ENCODE peak calls at places on chromosomes 11 and 22, in seven cellular contexts. One of them, this sample, is unnamed.

GRCh38 chr11:18802381-18803257 is 11.0 kb upstream of the PTPN5 start:
- DNase-seq in AG09309: peak
- DNase-seq in AG09319: peak
- DNase-seq in coronary artery: no peak
- DNase-seq in AG10803: peak
- DNase-seq in endothelial cell: peak
- DNase-seq in HepG2: peak
- DNase-seq in this sample: peak

GRCh38 chr11:23797624-23798419 is 699.0 kb upstream of the LUZP2 start:
- DNase-seq in AG09309: no peak
- DNase-seq in AG09319: no peak
- DNase-seq in coronary artery: no peak
- DNase-seq in AG10803: no peak
- DNase-seq in endothelial cell: peak
- DNase-seq in HepG2: no peak
- DNase-seq in this sample: no peak

GRCh38 chr11:10459029-10459970 is 4.2 kb downstream of the AMPD3 start:
- DNase-seq in AG09309: no peak
- DNase-seq in AG09319: no peak
- DNase-seq in coronary artery: no peak
- DNase-seq in AG10803: no peak
- DNase-seq in endothelial cell: no peak
- DNase-seq in HepG2: no peak
- DNase-seq in this sample: no peak

GRCh38 chr11:94664336-94664735 is 97.2 kb downstream of the PIWIL4 start:
- DNase-seq in AG09309: no peak
- DNase-seq in AG09319: no peak
- DNase-seq in coronary artery: no peak
- DNase-seq in AG10803: no peak
- DNase-seq in endothelial cell: no peak
- DNase-seq in HepG2: no peak
- DNase-seq in this sample: peak

GRCh38 chr11:100827934-100828661 is 141.0 kb downstream of the ARHGAP42 start:
- DNase-seq in AG09309: no peak
- DNase-seq in AG09319: no peak
- DNase-seq in coronary artery: no peak
- DNase-seq in AG10803: no peak
- DNase-seq in endothelial cell: peak
- DNase-seq in HepG2: peak
- DNase-seq in this sample: peak

GRCh38 chr11:47916361-47916841 is 64.0 kb upstream of the PTPRJ start:
- DNase-seq in AG09309: no peak
- DNase-seq in AG09319: no peak
- DNase-seq in coronary artery: no peak
- DNase-seq in AG10803: peak
- DNase-seq in endothelial cell: no peak
- DNase-seq in HepG2: no peak
- DNase-seq in this sample: peak

GRCh38 chr11:28542556-28542955 is 434.4 kb downstream of the METTL15 start:
- DNase-seq in AG09309: no peak
- DNase-seq in AG09319: no peak
- DNase-seq in coronary artery: no peak
- DNase-seq in AG10803: no peak
- DNase-seq in endothelial cell: no peak
- DNase-seq in HepG2: no peak
- DNase-seq in this sample: no peak

GRCh38 chr11:75292943-75293342 is 52.4 kb downstream of the TPBGL start:
- DNase-seq in AG09309: no peak
- DNase-seq in AG09319: no peak
- DNase-seq in coronary artery: no peak
- DNase-seq in AG10803: no peak
- DNase-seq in endothelial cell: no peak
- DNase-seq in HepG2: no peak
- DNase-seq in this sample: no peak

GRCh38 chr22:33969052-33969451 is 48.8 kb upstream of the LARGE1 start:
- DNase-seq in AG09309: no peak
- DNase-seq in AG09319: no peak
- DNase-seq in coronary artery: no peak
- DNase-seq in AG10803: no peak
- DNase-seq in endothelial cell: no peak
- DNase-seq in HepG2: no peak
- DNase-seq in this sample: peak

GRCh38 chr22:20424937-20425587 is 12.6 kb downstream of the SCARF2 start:
- DNase-seq in AG09309: no peak
- DNase-seq in AG09319: no peak
- DNase-seq in coronary artery: no peak
- DNase-seq in AG10803: no peak
- DNase-seq in endothelial cell: no peak
- DNase-seq in HepG2: no peak
- DNase-seq in this sample: peak

GRCh38 chr11:134391170-134391569 is 20.9 kb downstream of the B3GAT1 start:
- DNase-seq in AG09309: no peak
- DNase-seq in AG09319: no peak
- DNase-seq in coronary artery: no peak
- DNase-seq in AG10803: no peak
- DNase-seq in endothelial cell: no peak
- DNase-seq in HepG2: no peak
- DNase-seq in this sample: no peak

GRCh38 chr22:29790061-29790460 is 22.9 kb downstream of the UQCR10 start:
- DNase-seq in AG09309: no peak
- DNase-seq in AG09319: no peak
- DNase-seq in coronary artery: no peak
- DNase-seq in AG10803: no peak
- DNase-seq in endothelial cell: no peak
- DNase-seq in HepG2: no peak
- DNase-seq in this sample: no peak

GRCh38 chr22:37912171-37912570 is 6.1 kb downstream of the MICALL1 start:
- DNase-seq in AG09309: no peak
- DNase-seq in AG09319: no peak
- DNase-seq in coronary artery: no peak
- DNase-seq in AG10803: no peak
- DNase-seq in endothelial cell: no peak
- DNase-seq in HepG2: no peak
- DNase-seq in this sample: no peak

GRCh38 chr11:3823303-3823702 is 14.9 kb downstream of the PGAP2 start:
- DNase-seq in AG09309: peak
- DNase-seq in AG09319: peak
- DNase-seq in coronary artery: no peak
- DNase-seq in AG10803: peak
- DNase-seq in endothelial cell: no peak
- DNase-seq in HepG2: no peak
- DNase-seq in this sample: peak

GRCh38 chr11:3826721-3827120 is 14.0 kb downstream of the RHOG start:
- DNase-seq in AG09309: no peak
- DNase-seq in AG09319: no peak
- DNase-seq in coronary artery: no peak
- DNase-seq in AG10803: no peak
- DNase-seq in endothelial cell: no peak
- DNase-seq in HepG2: no peak
- DNase-seq in this sample: no peak

GRCh38 chr11:3823762-3824506 is 15.6 kb downstream of the PGAP2 start:
- DNase-seq in AG09309: no peak
- DNase-seq in AG09319: no peak
- DNase-seq in coronary artery: no peak
- DNase-seq in AG10803: no peak
- DNase-seq in endothelial cell: no peak
- DNase-seq in HepG2: no peak
- DNase-seq in this sample: no peak

GRCh38 chr11:3825473-3826154 is 15.1 kb downstream of the RHOG start:
- DNase-seq in AG09309: no peak
- DNase-seq in AG09319: no peak
- DNase-seq in coronary artery: no peak
- DNase-seq in AG10803: no peak
- DNase-seq in endothelial cell: no peak
- DNase-seq in HepG2: no peak
- DNase-seq in this sample: no peak

DNA sequence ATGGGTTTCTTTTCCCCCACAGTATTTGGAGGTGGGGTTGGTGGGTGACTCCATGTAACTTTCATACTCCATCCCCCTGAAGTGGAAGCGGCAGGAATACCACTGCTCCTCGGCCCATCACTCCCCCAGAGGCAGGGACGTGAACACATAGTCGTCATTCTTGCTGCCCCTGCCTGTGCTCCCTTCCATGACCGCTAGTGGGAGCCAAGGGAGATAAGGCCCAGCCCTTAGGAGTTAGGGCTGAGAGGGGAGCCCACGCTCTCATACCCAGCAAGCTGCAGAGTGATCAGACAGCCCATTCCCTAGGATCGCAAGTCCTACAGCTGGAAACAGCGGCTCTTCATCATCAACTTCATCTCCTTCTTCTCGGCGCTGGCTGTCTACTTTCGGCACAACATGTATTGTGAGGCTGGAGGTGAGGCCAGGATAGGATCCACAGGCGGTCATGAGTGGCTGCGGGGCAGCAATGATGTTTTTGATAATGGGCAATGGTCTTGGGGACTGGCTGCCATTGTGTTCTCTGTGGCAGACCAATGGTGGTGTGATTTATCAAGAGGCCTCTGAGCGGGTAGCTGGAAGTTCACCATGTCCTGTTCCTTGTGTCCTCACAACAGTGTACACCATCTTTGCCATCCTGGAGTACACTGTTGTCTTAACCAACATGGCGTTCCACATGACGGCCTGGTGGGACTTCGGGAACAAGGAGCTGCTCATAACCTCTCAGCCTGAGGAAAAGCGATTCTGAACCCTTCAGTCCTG is 15.9 kb downstream of the RHOG start:
- DNase-seq in AG09309: no peak
- DNase-seq in AG09319: no peak
- DNase-seq in coronary artery: no peak
- DNase-seq in AG10803: no peak
- DNase-seq in endothelial cell: peak
- DNase-seq in HepG2: peak
- DNase-seq in this sample: peak
- TF ChIP-seq CTCF in AG09309: peak
- TF ChIP-seq CTCF in AG09319: peak
- TF ChIP-seq CTCF in coronary artery: no peak
- TF ChIP-seq CTCF in AG10803: peak
- TF ChIP-seq CTCF in endothelial cell: peak
- TF ChIP-seq CTCF in HepG2: peak
- TF ChIP-seq CTCF in this sample: peak

DNA sequence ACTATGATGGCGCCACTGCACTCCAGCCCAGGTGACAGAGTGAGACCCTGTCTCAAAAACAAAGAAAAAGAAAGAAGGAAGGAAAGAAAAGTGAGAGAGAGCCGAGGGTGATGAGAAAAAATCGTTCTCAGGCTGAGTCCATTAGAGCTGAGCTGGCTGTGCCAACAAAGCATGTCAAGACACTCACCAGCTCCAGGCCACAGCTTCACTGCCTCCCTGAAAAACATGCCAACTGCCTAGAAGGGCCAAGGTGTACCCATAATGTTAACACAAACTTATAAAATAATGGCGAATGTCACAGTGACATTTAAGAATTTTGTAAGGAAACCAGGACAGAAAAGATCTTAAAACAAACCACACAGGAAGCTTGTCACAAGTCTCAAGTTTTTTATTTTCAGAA is 5.2 kb downstream of the TMEM121B start:
- DNase-seq in AG09309: no peak
- DNase-seq in AG09319: no peak
- DNase-seq in coronary artery: no peak
- DNase-seq in AG10803: no peak
- DNase-seq in endothelial cell: no peak
- DNase-seq in HepG2: no peak
- DNase-seq in this sample: no peak
- TF ChIP-seq CTCF in AG09309: no peak
- TF ChIP-seq CTCF in AG09319: no peak
- TF ChIP-seq CTCF in coronary artery: no peak
- TF ChIP-seq CTCF in AG10803: no peak
- TF ChIP-seq CTCF in endothelial cell: no peak
- TF ChIP-seq CTCF in HepG2: no peak
- TF ChIP-seq CTCF in this sample: no peak

GRCh38 chr11:106369224-106369623 is 291.8 kb downstream of the AASDHPPT start:
- DNase-seq in AG09309: no peak
- DNase-seq in AG09319: no peak
- DNase-seq in coronary artery: no peak
- DNase-seq in AG10803: no peak
- DNase-seq in endothelial cell: no peak
- DNase-seq in HepG2: no peak
- DNase-seq in this sample: no peak
- TF ChIP-seq CTCF in AG09309: no peak
- TF ChIP-seq CTCF in AG09319: no peak
- TF ChIP-seq CTCF in coronary artery: no peak
- TF ChIP-seq CTCF in AG10803: peak
- TF ChIP-seq CTCF in endothelial cell: no peak
- TF ChIP-seq CTCF in HepG2: no peak
- TF ChIP-seq CTCF in this sample: no peak

GRCh38 chr11:120211522-120212258 is 858 bp downstream of the OAF start:
- DNase-seq in AG09309: no peak
- DNase-seq in AG09319: no peak
- DNase-seq in coronary artery: no peak
- DNase-seq in AG10803: no peak
- DNase-seq in endothelial cell: no peak
- DNase-seq in HepG2: no peak
- DNase-seq in this sample: no peak

GRCh38 chr11:120212259-120212888 is 1.5 kb downstream of the OAF start:
- DNase-seq in AG09309: no peak
- DNase-seq in AG09319: no peak
- DNase-seq in coronary artery: no peak
- DNase-seq in AG10803: no peak
- DNase-seq in endothelial cell: no peak
- DNase-seq in HepG2: no peak
- DNase-seq in this sample: no peak

GRCh38 chr11:120209750-120210650 is 832 bp upstream of the OAF start:
- DNase-seq in AG09309: no peak
- DNase-seq in AG09319: no peak
- DNase-seq in coronary artery: no peak
- DNase-seq in AG10803: no peak
- DNase-seq in endothelial cell: no peak
- DNase-seq in HepG2: no peak
- DNase-seq in this sample: no peak

GRCh38 chr11:120212926-120213325 is 2.1 kb downstream of the OAF start:
- DNase-seq in AG09309: no peak
- DNase-seq in AG09319: no peak
- DNase-seq in coronary artery: no peak
- DNase-seq in AG10803: no peak
- DNase-seq in endothelial cell: no peak
- DNase-seq in HepG2: no peak
- DNase-seq in this sample: no peak

DNA sequence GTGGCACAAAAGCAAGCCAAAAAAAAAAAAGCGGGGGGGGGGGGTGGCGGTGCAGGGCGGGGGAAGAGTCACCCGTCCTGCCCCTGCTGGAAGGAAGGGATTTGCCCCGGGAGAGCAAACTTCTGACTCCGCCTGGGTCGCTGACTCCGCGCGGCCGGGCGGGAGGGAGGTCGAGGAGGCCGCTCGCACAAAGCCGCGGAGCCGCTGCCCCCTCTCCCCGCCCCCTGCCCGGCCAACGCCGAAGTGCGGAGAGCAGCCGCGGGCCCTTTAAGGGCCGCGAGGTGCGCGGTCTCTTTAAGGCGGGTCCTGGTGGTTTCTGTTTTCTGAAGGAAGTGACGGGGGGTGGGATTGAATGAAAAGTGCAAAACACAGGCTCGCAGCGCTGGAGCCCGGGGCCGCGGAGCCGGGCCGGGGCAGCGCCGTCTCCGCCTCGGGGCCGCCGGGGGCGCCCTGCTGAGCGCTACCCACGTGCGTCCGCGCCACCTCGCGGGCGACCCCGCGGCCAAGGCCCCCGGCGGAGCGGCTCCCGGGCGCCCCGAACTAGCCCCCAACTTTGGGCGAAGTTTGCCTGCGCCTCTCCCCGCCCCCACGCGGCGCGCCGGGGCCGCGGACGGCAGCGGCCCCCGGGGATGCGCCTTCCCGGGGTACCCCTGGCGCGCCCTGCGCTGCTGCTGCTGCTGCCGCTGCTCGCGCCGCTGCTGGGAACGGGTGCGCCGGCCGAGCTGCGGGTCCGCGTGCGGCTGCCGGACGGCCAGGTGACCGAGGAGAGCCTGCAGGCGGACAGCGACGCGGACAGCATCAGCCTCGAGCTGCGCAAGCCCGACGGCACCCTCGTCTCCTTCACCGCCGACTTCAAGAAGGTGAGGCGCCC is at the start of gene OAF:
- DNase-seq in AG09309: no peak
- DNase-seq in AG09319: peak
- DNase-seq in coronary artery: no peak
- DNase-seq in AG10803: peak
- DNase-seq in endothelial cell: peak
- DNase-seq in HepG2: peak
- DNase-seq in this sample: peak
- TF ChIP-seq CTCF in AG09309: peak
- TF ChIP-seq CTCF in AG09319: no peak
- TF ChIP-seq CTCF in coronary artery: no peak
- TF ChIP-seq CTCF in AG10803: peak
- TF ChIP-seq CTCF in endothelial cell: no peak
- TF ChIP-seq CTCF in HepG2: peak
- TF ChIP-seq CTCF in this sample: peak

This sample was measured in hepatocyte.